ENCODE peak calls at places on chromosomes 12 and 14, in four cellular contexts. R is HCT116, B is HepG2, C is SK-N-SH. X is an unnamed sample.

GRCh38 chr12:51942501-51943000 is 8.9 kb upstream of the ACVR1B start:
- DNase-seq in R (no peak), B (no peak), C (no peak), X (no peak)

GRCh38 chr14:64137657-64138290 is 156.4 kb downstream of the ESR2 start:
- DNase-seq in R (no peak), B (no peak), C (no peak), X (peak)

GRCh38 chr14:75372260-75372659 is 55.6 kb upstream of the JDP2 start:
- DNase-seq in R (no peak), B (no peak), C (no peak), X (no peak)

GRCh38 chr12:101298426-101298825 is 18.5 kb downstream of the UTP20 start:
- DNase-seq in R (no peak), B (no peak), C (no peak), X (no peak)

GRCh38 chr12:108475396-108475795 is 39.7 kb upstream of the FICD start:
- DNase-seq in R (no peak), B (no peak), C (peak), X (no peak)

GRCh38 chr12:11705010-11705409 is 55.5 kb downstream of the ETV6 start:
- DNase-seq in R (no peak), B (peak), C (no peak), X (no peak)

GRCh38 chr12:26226629-26227375 is 31.4 kb downstream of the SSPN start:
- DNase-seq in R (no peak), B (no peak), C (peak), X (peak)

GRCh38 chr14:101898416-101898815 is 66.0 kb upstream of the DYNC1H1 start:
- DNase-seq in R (no peak), B (no peak), C (no peak), X (no peak)

GRCh38 chr14:77804592-77804991 is 4.7 kb downstream of the ADCK1 start:
- DNase-seq in R (no peak), B (peak), C (no peak), X (peak)

GRCh38 chr12:109232731-109233130 is 76.4 kb downstream of the FOXN4 start:
- DNase-seq in R (no peak), B (no peak), C (no peak), X (no peak)

GRCh38 chr14:45135659-45136314 is at the start of gene FANCM:
- DNase-seq in R (peak), B (peak), C (peak), X (peak)

GRCh38 chr12:124702736-124703135 is 135.3 kb upstream of the NCOR2 start:
- DNase-seq in R (no peak), B (no peak), C (no peak), X (no peak)

GRCh38 chr14:32559595-32559994 is 230.5 kb downstream of the AKAP6 start:
- DNase-seq in R (no peak), B (no peak), C (no peak), X (no peak)

GRCh38 chr12:123126294-123127144 is 24.4 kb downstream of the PITPNM2 start:
- DNase-seq in R (peak), B (peak), C (no peak), X (no peak)

GRCh38 chr14:70655110-70655826 is 13.6 kb downstream of the TTC9 start:
- DNase-seq in R (no peak), B (no peak), C (no peak), X (no peak)

GRCh38 chr14:28661171-28661772 is 105.3 kb upstream of the FOXG1 start:
- DNase-seq in R (no peak), B (peak), C (no peak), X (no peak)

GRCh38 chr12:6078378-6079083 is 45.9 kb downstream of the VWF start:
- DNase-seq in R (no peak), B (no peak), C (no peak), X (no peak)

GRCh38 chr14:93788557-93789365 is 476 bp upstream of the PRIMA1 start:
- DNase-seq in R (no peak), B (no peak), C (peak), X (peak)

GRCh38 chr14:59187802-59188460 is 536 bp upstream of the DAAM1 start:
- DNase-seq in R (no peak), B (no peak), C (peak), X (no peak)

GRCh38 chr12:116609715-116610114 is 50.5 kb downstream of the MAP1LC3B2 start:
- DNase-seq in R (no peak), B (no peak), C (no peak), X (peak)

GRCh38 chr12:109696485-109697269 is 16.9 kb upstream of the FAM222A start:
- DNase-seq in R (no peak), B (peak), C (no peak), X (no peak)

GRCh38 chr12:55742719-55743130 is at the start of gene GDF11:
- DNase-seq in R (no peak), B (peak), C (no peak), X (peak)

GRCh38 chr12:53748072-53748840 is 3.5 kb downstream of the CISTR start:
- DNase-seq in R (no peak), B (no peak), C (no peak), X (no peak)

GRCh38 chr14:47194051-47194450 is 481.4 kb downstream of the MDGA2 start:
- DNase-seq in R (no peak), B (no peak), C (no peak), X (no peak)

GRCh38 chr12:95857151-95857550 is 1.6 kb upstream of the SNRPF start:
- DNase-seq in R (no peak), B (peak), C (no peak), X (no peak)

GRCh38 chr12:106581543-106582263 is 1.1 kb upstream of the RFX4 start:
- DNase-seq in R (no peak), B (no peak), C (peak), X (no peak)

GRCh38 chr12:77053259-77053658 is 12.1 kb downstream of the E2F7 start:
- DNase-seq in R (no peak), B (peak), C (no peak), X (no peak)

GRCh38 chr12:48000878-48001321 is 3.4 kb downstream of the COL2A1 start:
- DNase-seq in R (peak), B (no peak), C (peak), X (peak)

GRCh38 chr12:1527789-1528188 is 66.6 kb downstream of the FBXL14 start:
- DNase-seq in R (no peak), B (no peak), C (no peak), X (no peak)

GRCh38 chr12:104669851-104670337 is 213.1 kb downstream of the CHST11 start:
- DNase-seq in R (no peak), B (no peak), C (no peak), X (no peak)
- TF ChIP-seq JUND in R (no peak), B (no peak), C (no peak), X (no peak)

DNA sequence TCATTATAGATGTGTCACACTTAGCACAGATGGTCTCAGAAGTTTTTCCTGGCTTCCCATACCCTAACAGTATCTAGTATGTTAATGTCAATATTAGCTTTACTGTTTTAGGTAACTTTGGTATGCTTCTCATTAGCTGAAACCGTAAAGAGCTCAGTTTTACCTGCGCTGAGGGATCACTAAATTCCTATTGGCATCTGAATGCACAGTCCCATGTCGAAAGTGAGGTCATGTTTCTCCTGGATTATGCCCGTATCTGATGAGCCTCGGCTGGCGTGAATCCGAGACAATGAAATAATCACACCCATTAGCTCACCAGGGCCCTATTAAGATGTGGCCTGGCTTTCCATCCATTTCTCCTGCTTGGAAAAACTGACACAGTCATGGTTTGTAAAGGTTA is 418.2 kb downstream of the ZFP36L1 start:
- DNase-seq in R (no peak), B (no peak), C (peak), X (no peak)
- TF ChIP-seq JUND in R (no peak), B (no peak), C (no peak), X (no peak)

GRCh38 chr12:93780115-93780641 is 103.0 kb downstream of the CRADD start:
- DNase-seq in R (no peak), B (no peak), C (no peak), X (no peak)

GRCh38 chr12:93776581-93777018 is 99.4 kb downstream of the CRADD start:
- DNase-seq in R (no peak), B (no peak), C (no peak), X (no peak)

GRCh38 chr12:93778306-93778705 is 101.1 kb downstream of the CRADD start:
- DNase-seq in R (no peak), B (no peak), C (no peak), X (no peak)

GRCh38 chr12:93773122-93773871 is 96.1 kb downstream of the CRADD start:
- DNase-seq in R (no peak), B (no peak), C (no peak), X (no peak)

DNA sequence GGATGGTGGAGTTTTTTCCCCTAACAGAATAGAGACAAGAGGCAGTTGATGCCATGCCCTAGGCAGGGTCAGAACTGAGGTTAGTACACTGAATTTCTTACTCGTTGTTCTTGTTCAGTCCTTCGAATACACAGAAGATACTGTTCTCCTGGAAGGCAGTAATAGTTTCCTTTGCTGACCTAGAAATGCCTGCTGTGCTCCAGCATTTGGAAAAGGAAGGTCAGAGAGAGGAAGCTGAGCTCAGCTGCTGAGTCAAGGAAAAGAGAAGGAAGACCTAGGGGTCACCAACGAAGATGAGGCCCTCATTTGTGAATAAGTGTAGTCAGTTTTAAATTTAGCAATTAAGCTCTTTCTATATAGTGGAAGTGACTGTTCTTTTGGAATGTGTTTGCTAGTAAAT is 100.1 kb downstream of the CRADD start:
- DNase-seq in R (no peak), B (no peak), C (no peak), X (no peak)
- TF ChIP-seq JUND in R (no peak), B (no peak), C (peak), X (no peak)

GRCh38 chr12:15722951-15723350 is 66.2 kb downstream of the EPS8 start:
- DNase-seq in R (no peak), B (no peak), C (no peak), X (no peak)

GRCh38 chr12:15726757-15727112 is 62.5 kb downstream of the EPS8 start:
- DNase-seq in R (no peak), B (no peak), C (no peak), X (no peak)

GRCh38 chr12:15728118-15728598 is 61.0 kb downstream of the EPS8 start:
- DNase-seq in R (peak), B (no peak), C (peak), X (no peak)

GRCh38 chr12:15729097-15729496 is 60.1 kb downstream of the EPS8 start:
- DNase-seq in R (no peak), B (no peak), C (no peak), X (no peak)

DNA sequence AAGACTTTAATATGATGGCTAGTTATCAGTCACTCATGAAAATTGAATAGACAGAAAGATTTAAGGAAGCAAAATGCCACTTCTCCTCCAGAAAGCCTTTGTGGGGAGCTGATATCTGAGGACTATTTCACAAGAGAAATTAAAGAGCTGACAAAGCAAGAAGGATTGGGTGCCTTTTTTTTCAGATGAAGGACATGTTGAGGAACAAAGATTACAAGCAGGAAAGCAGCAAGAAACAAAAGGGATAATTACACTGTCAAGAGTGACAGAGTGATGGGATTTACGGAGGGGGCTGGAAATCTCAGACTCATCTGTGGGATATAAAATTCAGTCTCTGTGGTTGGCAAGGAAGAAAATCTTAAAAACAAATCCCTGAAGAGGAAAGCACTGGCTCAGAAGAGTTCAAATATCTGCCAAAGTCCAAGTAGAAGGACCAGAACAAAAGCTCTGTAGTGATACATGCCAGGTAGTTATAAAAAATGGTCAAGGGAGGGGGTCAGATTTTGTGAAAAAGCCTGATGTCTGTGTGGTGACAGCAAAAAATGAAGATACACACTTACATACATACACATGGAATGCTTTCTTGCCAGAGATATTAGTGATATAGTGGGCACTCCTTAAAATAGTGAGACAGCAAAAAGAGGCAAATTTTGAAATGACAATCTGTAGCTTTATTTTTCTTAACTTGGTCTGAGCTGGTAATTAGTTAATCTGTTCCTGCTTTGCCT is 63.0 kb downstream of the EPS8 start:
- DNase-seq in R (no peak), B (no peak), C (no peak), X (no peak)
- TF ChIP-seq JUND in R (no peak), B (no peak), C (no peak), X (no peak)

X was measured in T47D.